ENCODE peak calls at places on chromosomes 7 and 10, in five cellular contexts. B is WTC11, E is H1, S is HepG2, D is K562. G is an unnamed sample.

GRCh38 chr7:106736508-106737201 is 75.7 kb upstream of the CCDC71L start:
- DNase-seq in B (peak), E (no peak), S (peak), D (peak), G (peak)

GRCh38 chr10:99540673-99541531 is 8.2 kb downstream of the NKX2-3 start:
- DNase-seq in B (peak), E (no peak), S (no peak), D (no peak), G (no peak)

GRCh38 chr10:122495406-122496340 is 34.3 kb downstream of the HTRA1 start:
- DNase-seq in B (peak), E (no peak), S (no peak), D (no peak), G (no peak)

GRCh38 chr7:76409537-76409936 is at the start of gene SSC4D:
- DNase-seq in B (peak), E (no peak), S (peak), D (peak), G (no peak)

GRCh38 chr7:93194368-93194767 is 31.9 kb downstream of the HEPACAM2 start:
- DNase-seq in B (no peak), E (no peak), S (peak), D (no peak), G (no peak)

GRCh38 chr10:86734209-86734988 is 22.0 kb upstream of the BMPR1A start:
- DNase-seq in B (no peak), E (no peak), S (no peak), D (no peak), G (no peak)

GRCh38 chr10:104711167-104711765 is 70.2 kb downstream of the SORCS3 start:
- DNase-seq in B (no peak), E (no peak), S (no peak), D (no peak), G (no peak)

GRCh38 chr10:11548763-11549089 is 62.7 kb downstream of the USP6NL start:
- DNase-seq in B (no peak), E (no peak), S (no peak), D (no peak), G (no peak)

GRCh38 chr7:157520249-157520648 is 183.4 kb downstream of the DNAJB6 start:
- DNase-seq in B (peak), E (no peak), S (no peak), D (no peak), G (peak)

GRCh38 chr10:23581906-23582305 is 143.0 kb downstream of the OTUD1 start:
- DNase-seq in B (no peak), E (no peak), S (no peak), D (no peak), G (no peak)

GRCh38 chr7:127920787-127921438 is 110.3 kb downstream of the LRRC4 start:
- DNase-seq in B (no peak), E (no peak), S (no peak), D (no peak), G (no peak)

GRCh38 chr10:43857206-43857952 is 208.7 kb upstream of the ZNF32 start:
- DNase-seq in B (no peak), E (no peak), S (no peak), D (no peak), G (no peak)

GRCh38 chr10:80278480-80278879 is 11.0 kb downstream of the MAT1A start:
- DNase-seq in B (no peak), E (no peak), S (no peak), D (no peak), G (no peak)

GRCh38 chr7:116692599-116693308 is 20.8 kb downstream of the MET start:
- DNase-seq in B (no peak), E (no peak), S (no peak), D (no peak), G (no peak)

GRCh38 chr7:49295136-49295535 is 370.8 kb downstream of the CDC14C start:
- DNase-seq in B (no peak), E (no peak), S (no peak), D (no peak), G (no peak)

GRCh38 chr7:31432831-31433340 is 81.0 kb upstream of the ITPRID1 start:
- DNase-seq in B (no peak), E (no peak), S (no peak), D (no peak), G (no peak)

GRCh38 chr10:102375867-102376266 is 19.6 kb upstream of the NFKB2 start:
- DNase-seq in B (no peak), E (no peak), S (no peak), D (no peak), G (no peak)

GRCh38 chr10:33559105-33559504 is 224.6 kb upstream of the NRP1 start:
- DNase-seq in B (no peak), E (no peak), S (no peak), D (no peak), G (no peak)

GRCh38 chr7:21944616-21945373 is 904 bp downstream of the CDCA7L start:
- DNase-seq in B (peak), E (no peak), S (no peak), D (no peak), G (no peak)
- TF ChIP-seq ATF2 in B (no peak), E (peak), S (no peak), D (no peak), G (peak)

DNA sequence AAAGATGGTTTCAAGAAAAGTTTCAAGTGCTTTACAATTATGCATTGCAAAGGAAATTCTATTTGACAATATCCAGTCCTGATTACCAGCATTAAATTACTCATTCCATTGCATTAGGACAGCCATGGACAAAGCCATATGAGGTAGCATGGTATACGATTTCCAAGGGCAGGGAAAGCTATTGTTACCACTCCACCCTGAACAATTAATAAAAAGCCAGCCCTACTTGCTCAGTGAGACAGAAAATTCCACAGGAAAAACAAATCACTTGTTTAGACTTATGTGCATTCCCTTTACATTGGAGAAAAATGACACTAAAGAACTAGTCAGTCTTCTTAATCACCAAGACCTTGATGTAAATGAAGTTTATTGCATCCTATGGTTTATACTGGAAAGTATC is 5.6 kb downstream of the CD36 start:
- DNase-seq in B (no peak), E (no peak), S (no peak), D (no peak), G (no peak)
- TF ChIP-seq ATF2 in B (no peak), E (no peak), S (no peak), D (no peak), G (no peak)

DNA sequence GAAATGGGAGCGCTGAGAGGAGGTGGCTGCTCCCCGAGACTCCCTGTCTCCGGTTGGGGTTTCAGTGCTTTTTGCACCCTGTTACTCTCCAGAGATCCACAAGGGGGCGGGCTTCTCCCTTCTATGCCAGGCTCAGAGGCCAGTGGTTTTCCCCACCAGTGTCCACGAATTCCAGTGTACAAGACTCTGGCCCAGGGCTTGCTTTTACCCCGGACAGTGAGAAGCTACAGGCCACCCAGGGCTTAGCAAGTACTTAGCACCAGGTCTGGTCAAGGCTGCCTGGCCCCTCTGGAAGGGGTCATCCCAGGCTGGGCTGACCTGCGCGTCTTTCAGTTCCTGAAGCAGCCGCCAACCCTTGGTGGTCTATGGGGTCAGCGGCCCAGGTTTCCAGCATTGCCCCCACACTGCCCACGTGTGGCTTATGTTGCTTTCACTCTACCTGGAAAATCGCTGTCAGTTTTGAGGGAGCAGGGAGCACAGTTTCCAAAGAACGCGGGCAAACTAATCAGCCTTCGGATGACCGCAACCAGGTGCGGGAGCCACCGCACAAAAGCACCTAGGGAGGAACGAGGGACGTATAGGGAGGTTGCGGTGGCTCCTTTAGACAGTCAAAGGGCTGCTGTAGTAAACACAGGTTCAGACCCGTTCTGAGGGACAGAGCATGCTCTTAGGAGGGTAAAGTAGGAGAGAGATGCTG is 6.8 kb downstream of the CYP26A1 start:
- DNase-seq in B (peak), E (no peak), S (peak), D (peak), G (no peak)
- TF ChIP-seq ATF2 in B (no peak), E (no peak), S (no peak), D (no peak), G (no peak)

DNA sequence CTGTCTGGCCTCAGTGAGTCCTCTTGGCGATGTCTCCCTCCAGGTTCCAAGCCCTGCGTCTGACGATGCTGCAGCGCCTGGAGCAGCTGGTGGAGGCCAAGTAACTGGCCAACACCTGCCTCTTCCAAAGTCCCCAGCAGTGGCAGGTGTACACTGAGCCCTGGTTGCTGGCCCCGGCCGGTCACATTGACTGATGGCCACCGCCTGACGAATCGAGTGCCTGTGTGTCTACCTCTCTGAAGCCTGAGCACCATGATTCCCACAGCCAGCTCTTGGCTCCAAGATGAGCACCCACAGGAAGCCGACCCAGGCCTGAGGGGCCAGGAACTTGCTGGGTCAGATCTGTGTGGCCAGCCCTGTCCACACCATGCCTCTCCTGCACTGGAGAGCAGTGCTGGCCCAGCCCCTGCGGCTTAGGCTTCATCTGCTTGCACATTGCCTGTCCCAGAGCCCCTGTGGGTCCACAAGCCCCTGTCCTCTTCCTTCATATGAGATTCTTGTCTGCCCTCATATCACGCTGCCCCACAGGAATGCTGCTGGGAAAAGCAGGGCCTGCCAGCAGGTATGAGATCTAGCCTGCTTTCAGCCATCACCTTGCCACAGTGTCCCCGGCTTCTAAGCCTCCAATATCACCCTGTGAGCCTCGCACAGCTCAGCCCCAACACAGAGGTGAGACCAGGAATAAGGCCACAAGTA is 7.3 kb upstream of the ZNF22 start:
- DNase-seq in B (no peak), E (no peak), S (no peak), D (no peak), G (no peak)
- TF ChIP-seq ATF2 in B (no peak), E (no peak), S (no peak), D (no peak), G (no peak)

DNA sequence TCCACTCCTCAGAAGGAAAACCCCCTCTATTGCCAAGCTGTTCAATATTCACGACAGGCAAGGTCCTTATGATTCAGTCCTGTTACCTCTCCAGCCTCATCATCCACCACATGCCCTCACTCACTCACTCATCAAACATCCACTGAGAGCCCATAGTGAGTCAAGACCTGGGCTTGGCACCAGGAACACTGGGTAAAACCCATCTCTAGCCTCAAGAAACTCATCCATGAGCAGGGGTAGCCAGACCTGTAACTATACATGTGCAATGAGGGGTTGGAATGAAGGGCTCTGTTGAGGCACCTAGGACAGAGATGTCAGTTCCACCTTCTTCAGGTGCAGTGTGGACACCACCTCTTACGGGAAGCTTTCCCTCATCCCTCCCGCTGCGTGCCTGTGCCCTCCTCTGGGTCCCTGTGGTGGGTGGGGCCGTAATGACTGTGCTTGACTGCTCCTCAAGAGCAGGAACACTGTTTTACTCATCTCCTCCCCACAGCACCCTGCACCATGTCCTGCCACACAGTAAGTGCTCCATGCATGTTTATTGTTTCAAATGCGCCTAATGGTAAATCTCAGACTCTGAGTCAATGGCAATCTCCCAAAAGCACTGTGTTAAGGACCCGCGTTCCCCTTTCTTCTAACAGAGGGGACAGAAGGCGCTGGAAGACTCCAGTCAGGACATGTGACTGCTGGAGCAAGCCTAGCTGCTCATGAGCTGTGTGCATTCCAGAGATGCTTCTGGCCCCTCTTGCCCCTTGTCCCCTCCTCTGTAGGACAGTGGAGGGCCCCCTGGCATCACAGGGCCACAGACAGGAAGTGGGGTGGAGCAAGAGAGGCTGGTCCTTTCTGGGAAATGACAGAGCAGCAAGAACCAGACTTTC is 95.4 kb downstream of the HIPK2 start:
- DNase-seq in B (no peak), E (no peak), S (peak), D (peak), G (no peak)
- TF ChIP-seq ATF2 in B (no peak), E (no peak), S (no peak), D (no peak), G (no peak)

G was measured in GM12878.